ENCODE peak calls at places on chromosomes 11 and 22, in six cellular contexts. F is neural progenitor cell, U is SK-N-SH, C is GM23248, M is HCT116, T is MM.1S. J is an unnamed sample.

GRCh38 chr22:36395922-36396321 is 8.2 kb upstream of the MYH9 start:
- DNase-seq in F (no peak), U (peak; percentile 52), C (peak; percentile 69), M (no peak), T (no peak), J (peak; percentile 72)

GRCh38 chr11:102599642-102600261 is 25.4 kb downstream of the MMP20 start:
- DNase-seq in F (no peak), U (no peak), C (peak; percentile 95), M (peak; percentile 97), T (no peak), J (peak; percentile 96)

GRCh38 chr11:119369035-119369925 is 12.2 kb downstream of the USP2 start:
- DNase-seq in F (no peak), U (peak; percentile 77), C (no peak), M (no peak), T (no peak), J (no peak)

GRCh38 chr11:29280452-29280851 is 736.4 kb downstream of the KCNA4 start:
- DNase-seq in F (no peak), U (no peak), C (peak; percentile 39), M (no peak), T (no peak), J (peak; percentile 66)

GRCh38 chr11:129965248-129965647 is 37.4 kb downstream of the PRDM10 start:
- DNase-seq in F (no peak), U (no peak), C (no peak), M (no peak), T (no peak), J (no peak)

GRCh38 chr11:35649984-35650383 is 12.6 kb upstream of the TRIM44 start:
- DNase-seq in F (no peak), U (no peak), C (peak; percentile 71), M (no peak), T (no peak), J (peak; percentile 54)

GRCh38 chr22:27720860-27721259 is 80.7 kb downstream of the MN1 start:
- DNase-seq in F (no peak), U (peak; percentile 57), C (peak; percentile 33), M (no peak), T (no peak), J (no peak)

GRCh38 chr22:37454857-37455686 is 27.8 kb upstream of the ELFN2 start:
- DNase-seq in F (no peak), U (no peak), C (peak; percentile 89), M (peak; percentile 85), T (no peak), J (peak; percentile 84)

GRCh38 chr22:21569459-21570161 is 2.1 kb downstream of the UBE2L3 start:
- DNase-seq in F (peak; percentile 63), U (no peak), C (no peak), M (no peak), T (no peak), J (no peak)

GRCh38 chr11:104897891-104898684 is at the start of gene CASP12:
- DNase-seq in F (no peak), U (no peak), C (no peak), M (no peak), T (no peak), J (no peak)

GRCh38 chr11:20599424-20600346 is at the start of gene SLC6A5:
- DNase-seq in F (peak; percentile 94), U (no peak), C (peak; percentile 52), M (no peak), T (peak; percentile 69), J (peak; percentile 33)

GRCh38 chr11:62933775-62934495 is 12.8 kb upstream of the CHRM1 start:
- DNase-seq in F (no peak), U (no peak), C (no peak), M (no peak), T (no peak), J (no peak)

GRCh38 chr11:122101625-122102291 is 14.3 kb downstream of the BLID start:
- DNase-seq in F (peak; percentile 86), U (peak; percentile 58), C (peak; percentile 89), M (no peak), T (no peak), J (no peak)

GRCh38 chr11:6319879-6320410 is 356 bp downstream of the CAVIN3 start:
- DNase-seq in F (peak; percentile 80), U (peak; percentile 35), C (peak; percentile 99), M (peak; percentile 76), T (no peak), J (no peak)

GRCh38 chr22:36478966-36479365 is 2.5 kb downstream of the TXN2 start:
- DNase-seq in F (no peak), U (no peak), C (no peak), M (no peak), T (no peak), J (no peak)

GRCh38 chr11:3109921-3110706 is 52.9 kb upstream of the CARS1 start:
- DNase-seq in F (peak; percentile 59), U (peak; percentile 76), C (peak; percentile 60), M (peak; percentile 37), T (peak; percentile 44), J (peak; percentile 61)

GRCh38 chr11:87198266-87198881 is 160.6 kb downstream of the TMEM135 start:
- DNase-seq in F (no peak), U (no peak), C (no peak), M (no peak), T (no peak), J (peak; percentile 20)

GRCh38 chr11:103659743-103660142 is 376.7 kb upstream of the DDI1 start:
- DNase-seq in F (no peak), U (no peak), C (peak; percentile 8), M (no peak), T (no peak), J (no peak)

GRCh38 chr22:49883294-49883640 is 29.6 kb downstream of the ZBED4 start:
- DNase-seq in F (no peak), U (no peak), C (peak; percentile 43), M (no peak), T (no peak), J (no peak)

GRCh38 chr22:47781427-47782111 is 1019.1 kb downstream of the TBC1D22A start:
- DNase-seq in F (no peak), U (no peak), C (no peak), M (no peak), T (no peak), J (no peak)

GRCh38 chr11:68423481-68423880 is 37.1 kb upstream of the PPP6R3 start:
- DNase-seq in F (no peak), U (no peak), C (no peak), M (no peak), T (no peak), J (no peak)

GRCh38 chr11:17750013-17750816 is 15.6 kb downstream of the KCNC1 start:
- DNase-seq in F (no peak), U (no peak), C (no peak), M (no peak), T (no peak), J (no peak)

GRCh38 chr11:1749020-1749758 is 1.2 kb downstream of the IFITM10 start:
- DNase-seq in F (peak; percentile 65), U (peak; percentile 85), C (peak; percentile 79), M (no peak), T (no peak), J (no peak)

GRCh38 chr11:62152245-62153086 is 28.7 kb downstream of the INCENP start:
- DNase-seq in F (no peak), U (peak; percentile 6), C (no peak), M (no peak), T (no peak), J (no peak)

GRCh38 chr11:86473991-86474833 is 99.5 kb downstream of the CCDC81 start:
- DNase-seq in F (no peak), U (no peak), C (peak; percentile 80), M (no peak), T (no peak), J (peak; percentile 77)

GRCh38 chr11:23865341-23865975 is 631.4 kb upstream of the LUZP2 start:
- DNase-seq in F (no peak), U (no peak), C (peak; percentile 59), M (no peak), T (no peak), J (peak; percentile 68)

GRCh38 chr11:123511037-123511870 is 81.2 kb downstream of the GRAMD1B start:
- DNase-seq in F (peak; percentile 95), U (peak; percentile 92), C (peak; percentile 94), M (peak; percentile 74), T (peak; percentile 81), J (peak; percentile 96)

GRCh38 chr11:34238966-34239365 is 118.8 kb downstream of the ABTB2 start:
- DNase-seq in F (no peak), U (no peak), C (no peak), M (no peak), T (no peak), J (no peak)

GRCh38 chr22:36910461-36910860 is 3.0 kb upstream of the CSF2RB start:
- DNase-seq in F (no peak), U (no peak), C (peak; percentile 17), M (no peak), T (no peak), J (peak; percentile 57)

GRCh38 chr22:38494498-38494897 is 11.6 kb downstream of the DDX17 start:
- DNase-seq in F (no peak), U (no peak), C (no peak), M (no peak), T (no peak), J (no peak)

GRCh38 chr11:60925685-60926267 is 1.5 kb downstream of the TMEM132A start:
- DNase-seq in F (no peak), U (peak; percentile 34), C (peak; percentile 85), M (no peak), T (no peak), J (peak; percentile 91)
- TF ChIP-seq EZH2phosphoT487 in F (no peak), U (no peak), C (no peak), M (no peak), T (no peak), J (no peak)

GRCh38 chr22:46148885-46149492 is 1.3 kb upstream of the PPARA start:
- DNase-seq in F (no peak), U (no peak), C (no peak), M (no peak), T (no peak), J (no peak)
- H3K27ac ChIP-seq in F (no peak overlapping the region), U (no peak overlapping the region), C (no peak overlapping the region), M (no peak overlapping the region), T (peak overlapping the region; percentile 49), J (no peak overlapping the region)

DNA sequence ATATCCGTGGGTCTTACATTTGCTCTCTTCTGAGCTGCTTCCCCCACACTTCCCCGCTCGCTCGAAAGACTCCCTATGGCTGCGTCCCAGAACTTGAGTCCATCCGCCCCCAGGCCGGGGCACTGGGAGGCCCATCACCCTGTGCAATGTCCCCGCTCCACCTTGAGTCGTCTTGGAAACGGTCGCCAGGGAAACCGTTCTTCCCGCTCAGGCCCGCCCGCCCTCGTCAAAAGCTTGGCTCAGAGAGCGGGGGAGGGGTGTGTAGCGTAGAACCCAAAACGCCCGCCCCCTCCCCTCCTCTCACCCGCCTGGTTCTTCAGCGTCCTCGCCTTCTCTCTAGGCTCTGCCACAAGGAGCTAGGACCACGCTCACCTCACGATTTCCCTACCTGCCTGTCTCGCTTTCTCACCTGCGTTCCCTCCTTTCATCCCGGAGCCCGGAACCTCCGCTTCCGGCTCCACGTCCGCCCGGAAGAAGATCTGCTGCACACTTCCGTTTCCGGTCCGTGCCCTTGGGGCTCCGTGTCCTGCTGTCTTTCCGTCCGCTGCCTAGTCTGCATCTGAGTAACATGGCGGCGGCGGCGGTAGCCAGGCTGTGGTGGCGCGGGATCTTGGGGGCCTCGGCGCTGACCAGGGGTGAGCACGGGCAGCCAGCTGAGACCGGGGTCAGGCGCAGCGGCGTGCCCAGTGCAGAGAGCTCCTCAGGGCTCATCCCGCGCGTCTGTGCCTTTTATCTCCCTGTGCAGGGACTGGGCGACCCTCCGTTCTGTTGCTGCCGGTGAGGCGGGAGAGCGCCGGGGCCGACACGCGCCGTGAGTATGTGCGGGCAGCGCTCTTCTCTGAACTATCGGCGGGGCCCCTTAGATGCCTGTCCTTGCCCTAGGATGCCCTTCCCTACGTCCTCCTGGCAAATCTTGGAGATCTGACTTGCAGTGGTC is at the start of the genes KBTBD4 and NDUFS3:
- DNase-seq in F (peak; percentile 97), U (peak; percentile 94), C (peak; percentile 94), M (peak; percentile 83), T (peak; percentile 87), J (peak; percentile 90)
- H3K9ac ChIP-seq in F (peak within 1 kb of the TSS; percentile 95), U (peak within 1 kb of the TSS; percentile 92), C (peak within 1 kb of the TSS; percentile 91), M (peak within 1 kb of the TSS; percentile 88), T (peak within 1 kb of the TSS; percentile 80), J (peak within 1 kb of the TSS; percentile 97)

GRCh38 chr11:78022397-78023396 is at the start of gene KCTD14:
- DNase-seq in F (peak; percentile 67), U (peak; percentile 14), C (peak; percentile 34), M (no peak), T (no peak), J (no peak)
- TF ChIP-seq EZH2phosphoT487 in F (no peak), U (no peak), C (no peak), M (no peak), T (no peak), J (no peak)

J was measured in PC-3.